ENCODE peak calls at places on chromosome 5, in nine cellular contexts. Z, X, P, W, L, C, S, U and R are unnamed samples.

GRCh38 chr5:132259061-132259851 is 1.8 kb downstream of the PDLIM4 start:
- DNase-seq in Z (no peak), X (peak), P (peak), W (no peak), L (no peak), C (no peak), S (no peak), U (no peak), R (no peak)

GRCh38 chr5:180046656-180047055 is 24.9 kb downstream of the RNF130 start:
- DNase-seq in Z (no peak), X (no peak), P (no peak), W (no peak), L (no peak), C (no peak), S (no peak), U (no peak), R (no peak)

GRCh38 chr5:153402550-153402949 is 87.9 kb upstream of the GRIA1 start:
- DNase-seq in Z (no peak), X (no peak), P (no peak), W (no peak), L (no peak), C (no peak), S (no peak), U (no peak), R (no peak)

GRCh38 chr5:134111741-134112647 is 2.5 kb upstream of the TCF7 start:
- DNase-seq in Z (no peak), X (peak), P (no peak), W (no peak), L (no peak), C (no peak), S (no peak), U (no peak), R (no peak)

GRCh38 chr5:124263680-124264491 is 482.6 kb downstream of the ZNF608 start:
- DNase-seq in Z (peak), X (no peak), P (no peak), W (peak), L (peak), C (no peak), S (no peak), U (no peak), R (peak)

GRCh38 chr5:124868661-124869060 is 122.2 kb upstream of the ZNF608 start:
- DNase-seq in Z (no peak), X (no peak), P (no peak), W (no peak), L (no peak), C (no peak), S (no peak), U (no peak), R (no peak)

GRCh38 chr5:122653087-122654017 is 121.5 kb upstream of the SNX2 start:
- DNase-seq in Z (no peak), X (no peak), P (no peak), W (no peak), L (no peak), C (no peak), S (no peak), U (no peak), R (no peak)

GRCh38 chr5:1133510-1134255 is 21.8 kb upstream of the SLC12A7 start:
- DNase-seq in Z (no peak), X (peak), P (no peak), W (no peak), L (no peak), C (no peak), S (no peak), U (no peak), R (no peak)

GRCh38 chr5:134466241-134467069 is 54.8 kb upstream of the CDKN2AIPNL start:
- DNase-seq in Z (peak), X (peak), P (peak), W (peak), L (peak), C (peak), S (peak), U (no peak), R (peak)

GRCh38 chr5:96984506-96985192 is 48.8 kb downstream of the LNPEP start:
- DNase-seq in Z (no peak), X (no peak), P (no peak), W (no peak), L (no peak), C (no peak), S (no peak), U (no peak), R (no peak)

GRCh38 chr5:142097681-142098080 is 10.9 kb upstream of the NDFIP1 start:
- DNase-seq in Z (no peak), X (no peak), P (no peak), W (no peak), L (no peak), C (no peak), S (no peak), U (no peak), R (no peak)

GRCh38 chr5:98594098-98594497 is 179.4 kb upstream of the RGMB start:
- DNase-seq in Z (no peak), X (no peak), P (no peak), W (no peak), L (no peak), C (no peak), S (no peak), U (no peak), R (no peak)

GRCh38 chr5:14687023-14687665 is 22.6 kb downstream of the OTULIN start:
- DNase-seq in Z (no peak), X (no peak), P (no peak), W (no peak), L (no peak), C (no peak), S (no peak), U (no peak), R (no peak)

GRCh38 chr5:173327948-173328895 is at the start of gene STC2:
- DNase-seq in Z (peak), X (peak), P (peak), W (peak), L (peak), C (peak), S (no peak), U (peak), R (peak)

GRCh38 chr5:1736889-1737711 is 62.5 kb downstream of the MRPL36 start:
- DNase-seq in Z (no peak), X (no peak), P (no peak), W (no peak), L (no peak), C (no peak), S (no peak), U (no peak), R (no peak)

GRCh38 chr5:77168187-77168883 is 42.1 kb upstream of the PDE8B start:
- DNase-seq in Z (no peak), X (no peak), P (peak), W (no peak), L (peak), C (no peak), S (no peak), U (no peak), R (no peak)

GRCh38 chr5:158135682-158136176 is 276.8 kb upstream of the CLINT1 start:
- DNase-seq in Z (peak), X (no peak), P (no peak), W (peak), L (peak), C (no peak), S (no peak), U (no peak), R (peak)

GRCh38 chr5:116303810-116304209 is 219.0 kb downstream of the COMMD10 start:
- DNase-seq in Z (no peak), X (no peak), P (no peak), W (no peak), L (no peak), C (no peak), S (no peak), U (no peak), R (no peak)

GRCh38 chr5:106656821-106657220 is 1013.9 kb downstream of the EFNA5 start:
- DNase-seq in Z (no peak), X (no peak), P (no peak), W (no peak), L (no peak), C (no peak), S (no peak), U (no peak), R (no peak)

GRCh38 chr5:166883016-166883415 is 1408.4 kb upstream of the WWC1 start:
- DNase-seq in Z (no peak), X (no peak), P (no peak), W (peak), L (no peak), C (no peak), S (no peak), U (no peak), R (peak)

GRCh38 chr5:181234455-181235306 is 9.0 kb downstream of the RACK1 start:
- DNase-seq in Z (no peak), X (no peak), P (no peak), W (no peak), L (no peak), C (no peak), S (no peak), U (no peak), R (no peak)

GRCh38 chr5:124402144-124402581 is 344.3 kb downstream of the ZNF608 start:
- DNase-seq in Z (no peak), X (no peak), P (no peak), W (no peak), L (no peak), C (no peak), S (no peak), U (no peak), R (no peak)

GRCh38 chr5:133130387-133131118 is 78.7 kb downstream of the HSPA4 start:
- DNase-seq in Z (no peak), X (no peak), P (no peak), W (no peak), L (no peak), C (peak), S (no peak), U (no peak), R (no peak)

GRCh38 chr5:102792705-102793104 is 37.6 kb downstream of the PAM start:
- DNase-seq in Z (no peak), X (no peak), P (no peak), W (no peak), L (no peak), C (no peak), S (no peak), U (no peak), R (no peak)

GRCh38 chr5:180358179-180358578 is 5.0 kb upstream of the GFPT2 start:
- DNase-seq in Z (no peak), X (no peak), P (no peak), W (no peak), L (no peak), C (no peak), S (no peak), U (no peak), R (no peak)

GRCh38 chr5:96913233-96913632 is 22.6 kb upstream of the LNPEP start:
- DNase-seq in Z (no peak), X (no peak), P (no peak), W (no peak), L (no peak), C (no peak), S (no peak), U (no peak), R (no peak)

GRCh38 chr5:20286512-20286911 is 298.5 kb upstream of the CDH18 start:
- DNase-seq in Z (no peak), X (no peak), P (no peak), W (no peak), L (no peak), C (no peak), S (no peak), U (no peak), R (no peak)

GRCh38 chr5:176864755-176865154 is 34.4 kb downstream of the HK3 start:
- DNase-seq in Z (no peak), X (no peak), P (no peak), W (no peak), L (no peak), C (no peak), S (no peak), U (no peak), R (no peak)

GRCh38 chr5:135651156-135651555 is 72.4 kb upstream of the CXCL14 start:
- DNase-seq in Z (no peak), X (no peak), P (peak), W (no peak), L (no peak), C (no peak), S (no peak), U (no peak), R (no peak)

GRCh38 chr5:142399899-142400298 is 75.1 kb upstream of the SPRY4 start:
- DNase-seq in Z (no peak), X (no peak), P (no peak), W (no peak), L (no peak), C (no peak), S (no peak), U (no peak), R (no peak)